ENCODE peak calls at places on chromosome 5, in ten cellular contexts. One of them, this sample, is unnamed. For H3K4me1, the result is how much of the 10 kb centered on the place peaks cover.

GRCh38 chr5:154829589-154830218 is 20.7 kb downstream of the FAXDC2 start:
- DNase-seq in K562: no peak
- DNase-seq in PC-3: peak
- DNase-seq in PC-9: peak
- DNase-seq in hepatocyte: no peak
- DNase-seq in A549: peak
- DNase-seq in H9: no peak
- DNase-seq in heart left ventricle: no peak
- DNase-seq in HepG2: no peak
- DNase-seq in trophoblast cell: no peak
- DNase-seq in this sample: no peak

GRCh38 chr5:148949871-148950863 is 112.7 kb downstream of the SH3TC2 start:
- DNase-seq in K562: no peak
- DNase-seq in PC-3: peak
- DNase-seq in PC-9: no peak
- DNase-seq in hepatocyte: peak
- DNase-seq in A549: no peak
- DNase-seq in H9: no peak
- DNase-seq in heart left ventricle: peak
- DNase-seq in HepG2: no peak
- DNase-seq in trophoblast cell: no peak
- DNase-seq in this sample: no peak

GRCh38 chr5:40486437-40487270 is 193.1 kb upstream of the PTGER4 start:
- DNase-seq in K562: no peak
- DNase-seq in PC-3: peak
- DNase-seq in PC-9: no peak
- DNase-seq in hepatocyte: peak
- DNase-seq in A549: no peak
- DNase-seq in H9: no peak
- DNase-seq in heart left ventricle: no peak
- DNase-seq in HepG2: no peak
- DNase-seq in trophoblast cell: peak
- DNase-seq in this sample: no peak

GRCh38 chr5:95836544-95836943 is 14.0 kb upstream of the GLRX start:
- DNase-seq in K562: no peak
- DNase-seq in PC-3: no peak
- DNase-seq in PC-9: no peak
- DNase-seq in hepatocyte: no peak
- DNase-seq in A549: no peak
- DNase-seq in H9: no peak
- DNase-seq in heart left ventricle: no peak
- DNase-seq in HepG2: no peak
- DNase-seq in trophoblast cell: no peak
- DNase-seq in this sample: no peak

GRCh38 chr5:180007582-180007981 is 64.0 kb downstream of the RNF130 start:
- DNase-seq in K562: peak
- DNase-seq in PC-3: no peak
- DNase-seq in PC-9: no peak
- DNase-seq in hepatocyte: no peak
- DNase-seq in A549: no peak
- DNase-seq in H9: no peak
- DNase-seq in heart left ventricle: peak
- DNase-seq in HepG2: no peak
- DNase-seq in trophoblast cell: no peak
- DNase-seq in this sample: peak

GRCh38 chr5:58188287-58188651 is 271.6 kb downstream of the PLK2 start:
- DNase-seq in K562: no peak
- DNase-seq in PC-3: peak
- DNase-seq in PC-9: peak
- DNase-seq in hepatocyte: peak
- DNase-seq in A549: peak
- DNase-seq in H9: no peak
- DNase-seq in heart left ventricle: no peak
- DNase-seq in HepG2: peak
- DNase-seq in trophoblast cell: peak
- DNase-seq in this sample: peak

GRCh38 chr5:134911285-134912215 is 6.6 kb downstream of the PCBD2 start:
- DNase-seq in K562: no peak
- DNase-seq in PC-3: no peak
- DNase-seq in PC-9: no peak
- DNase-seq in hepatocyte: no peak
- DNase-seq in A549: no peak
- DNase-seq in H9: no peak
- DNase-seq in heart left ventricle: no peak
- DNase-seq in HepG2: no peak
- DNase-seq in trophoblast cell: no peak
- DNase-seq in this sample: no peak

GRCh38 chr5:17248999-17249634 is 31.7 kb downstream of the BASP1 start:
- DNase-seq in K562: no peak
- DNase-seq in PC-3: peak
- DNase-seq in PC-9: peak
- DNase-seq in hepatocyte: peak
- DNase-seq in A549: peak
- DNase-seq in H9: no peak
- DNase-seq in heart left ventricle: no peak
- DNase-seq in HepG2: no peak
- DNase-seq in trophoblast cell: peak
- DNase-seq in this sample: no peak

GRCh38 chr5:33657804-33658435 is 217.2 kb downstream of the TARS1 start:
- DNase-seq in K562: no peak
- DNase-seq in PC-3: no peak
- DNase-seq in PC-9: no peak
- DNase-seq in hepatocyte: no peak
- DNase-seq in A549: no peak
- DNase-seq in H9: peak
- DNase-seq in heart left ventricle: no peak
- DNase-seq in HepG2: no peak
- DNase-seq in trophoblast cell: no peak
- DNase-seq in this sample: no peak

GRCh38 chr5:147911427-147911826 is 5.1 kb upstream of the C5orf46 start:
- DNase-seq in K562: no peak
- DNase-seq in PC-3: no peak
- DNase-seq in PC-9: no peak
- DNase-seq in hepatocyte: no peak
- DNase-seq in A549: no peak
- DNase-seq in H9: no peak
- DNase-seq in heart left ventricle: peak
- DNase-seq in HepG2: no peak
- DNase-seq in trophoblast cell: no peak
- DNase-seq in this sample: no peak

GRCh38 chr5:138649316-138649720 is 74.1 kb upstream of the HSPA9 start:
- DNase-seq in K562: no peak
- DNase-seq in PC-3: no peak
- DNase-seq in PC-9: no peak
- DNase-seq in hepatocyte: no peak
- DNase-seq in A549: no peak
- DNase-seq in H9: peak
- DNase-seq in heart left ventricle: no peak
- DNase-seq in HepG2: no peak
- DNase-seq in trophoblast cell: no peak
- DNase-seq in this sample: no peak

GRCh38 chr5:128536229-128536860 is 1.7 kb downstream of the FBN2 start:
- DNase-seq in K562: no peak
- DNase-seq in PC-3: no peak
- DNase-seq in PC-9: no peak
- DNase-seq in hepatocyte: peak
- DNase-seq in A549: peak
- DNase-seq in H9: peak
- DNase-seq in heart left ventricle: peak
- DNase-seq in HepG2: no peak
- DNase-seq in trophoblast cell: peak
- DNase-seq in this sample: no peak

DNA sequence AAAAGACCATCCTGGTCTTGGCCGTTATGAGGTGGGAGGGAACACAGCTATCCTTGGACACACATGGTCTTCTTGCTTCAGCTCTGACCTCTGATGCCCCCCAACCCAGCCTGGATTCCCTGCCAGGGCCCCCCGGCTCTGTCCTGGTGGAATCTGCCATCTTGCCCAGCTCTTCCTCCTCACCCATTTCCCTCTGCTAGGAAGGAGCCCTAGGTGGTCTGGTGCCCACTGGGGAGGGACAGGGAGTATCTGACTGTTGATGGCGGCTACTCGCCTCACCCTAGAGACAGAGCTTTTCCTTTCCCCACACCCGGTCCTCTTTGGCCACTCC is 30.1 kb downstream of the CXXC5 start:
- DNase-seq in K562: no peak
- DNase-seq in PC-3: no peak
- DNase-seq in PC-9: no peak
- DNase-seq in hepatocyte: no peak
- DNase-seq in A549: no peak
- DNase-seq in H9: no peak
- DNase-seq in heart left ventricle: no peak
- DNase-seq in HepG2: no peak
- DNase-seq in trophoblast cell: no peak
- DNase-seq in this sample: no peak
- H3K4me1 ChIP-seq in K562: under half
- H3K4me1 ChIP-seq in PC-3: under half
- H3K4me1 ChIP-seq in PC-9: under half
- H3K4me1 ChIP-seq in hepatocyte: under half
- H3K4me1 ChIP-seq in A549: under half
- H3K4me1 ChIP-seq in H9: under half
- H3K4me1 ChIP-seq in heart left ventricle: half or more
- H3K4me1 ChIP-seq in HepG2: under half
- H3K4me1 ChIP-seq in trophoblast cell: under half
- H3K4me1 ChIP-seq in this sample: under half

GRCh38 chr5:168307022-168307421 is 15.6 kb downstream of the WWC1 start:
- DNase-seq in K562: no peak
- DNase-seq in PC-3: no peak
- DNase-seq in PC-9: no peak
- DNase-seq in hepatocyte: no peak
- DNase-seq in A549: no peak
- DNase-seq in H9: no peak
- DNase-seq in heart left ventricle: no peak
- DNase-seq in HepG2: no peak
- DNase-seq in trophoblast cell: no peak
- DNase-seq in this sample: no peak
- H3K27ac ChIP-seq in K562: no peak
- H3K27ac ChIP-seq in PC-3: no peak
- H3K27ac ChIP-seq in PC-9: no peak
- H3K27ac ChIP-seq in hepatocyte: no peak
- H3K27ac ChIP-seq in A549: peak
- H3K27ac ChIP-seq in H9: no peak
- H3K27ac ChIP-seq in heart left ventricle: no peak
- H3K27ac ChIP-seq in HepG2: no peak
- H3K27ac ChIP-seq in trophoblast cell: no peak
- H3K27ac ChIP-seq in this sample: no peak

GRCh38 chr5:98927242-98927987 is 1.4 kb downstream of the CHD1 start:
- DNase-seq in K562: peak
- DNase-seq in PC-3: peak
- DNase-seq in PC-9: no peak
- DNase-seq in hepatocyte: peak
- DNase-seq in A549: peak
- DNase-seq in H9: no peak
- DNase-seq in heart left ventricle: peak
- DNase-seq in HepG2: no peak
- DNase-seq in trophoblast cell: peak
- DNase-seq in this sample: peak

GRCh38 chr5:98921947-98922508 is 6.8 kb downstream of the CHD1 start:
- DNase-seq in K562: no peak
- DNase-seq in PC-3: no peak
- DNase-seq in PC-9: no peak
- DNase-seq in hepatocyte: no peak
- DNase-seq in A549: no peak
- DNase-seq in H9: no peak
- DNase-seq in heart left ventricle: no peak
- DNase-seq in HepG2: no peak
- DNase-seq in trophoblast cell: no peak
- DNase-seq in this sample: no peak

GRCh38 chr5:98927988-98928801 is 612 bp downstream of the CHD1 start:
- DNase-seq in K562: peak
- DNase-seq in PC-3: peak
- DNase-seq in PC-9: peak
- DNase-seq in hepatocyte: peak
- DNase-seq in A549: peak
- DNase-seq in H9: peak
- DNase-seq in heart left ventricle: peak
- DNase-seq in HepG2: peak
- DNase-seq in trophoblast cell: peak
- DNase-seq in this sample: peak

GRCh38 chr5:98928802-98929122 is at the start of gene CHD1:
- DNase-seq in K562: peak
- DNase-seq in PC-3: peak
- DNase-seq in PC-9: peak
- DNase-seq in hepatocyte: peak
- DNase-seq in A549: peak
- DNase-seq in H9: peak
- DNase-seq in heart left ventricle: peak
- DNase-seq in HepG2: peak
- DNase-seq in trophoblast cell: no peak
- DNase-seq in this sample: peak

DNA sequence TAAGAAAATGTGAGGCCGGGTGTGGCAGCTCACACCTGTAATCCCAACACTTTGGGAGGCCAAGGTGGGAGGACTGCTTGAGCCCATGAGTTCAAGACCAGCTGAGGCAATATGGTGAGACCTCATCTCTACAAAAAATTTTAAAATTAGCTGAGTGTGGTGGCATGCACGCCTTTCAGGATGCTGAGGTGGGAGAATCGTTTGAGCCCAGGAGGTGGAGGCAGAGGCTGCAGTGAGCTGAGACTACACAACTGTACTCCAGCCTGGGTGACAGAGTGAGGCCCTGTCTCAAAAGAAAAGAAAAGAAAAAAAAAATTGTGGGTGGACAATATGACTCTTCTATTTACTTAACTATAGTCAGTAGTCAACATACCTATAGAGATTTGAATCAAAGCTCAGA is 4.8 kb downstream of the CHD1 start:
- DNase-seq in K562: no peak
- DNase-seq in PC-3: no peak
- DNase-seq in PC-9: no peak
- DNase-seq in hepatocyte: no peak
- DNase-seq in A549: no peak
- DNase-seq in H9: no peak
- DNase-seq in heart left ventricle: no peak
- DNase-seq in HepG2: no peak
- DNase-seq in trophoblast cell: no peak
- DNase-seq in this sample: no peak
- H3K4me1 ChIP-seq in K562: under half
- H3K4me1 ChIP-seq in PC-3: under half
- H3K4me1 ChIP-seq in PC-9: under half
- H3K4me1 ChIP-seq in hepatocyte: under half
- H3K4me1 ChIP-seq in A549: under half
- H3K4me1 ChIP-seq in H9: under half
- H3K4me1 ChIP-seq in heart left ventricle: under half
- H3K4me1 ChIP-seq in HepG2: half or more
- H3K4me1 ChIP-seq in trophoblast cell: under half
- H3K4me1 ChIP-seq in this sample: under half

DNA sequence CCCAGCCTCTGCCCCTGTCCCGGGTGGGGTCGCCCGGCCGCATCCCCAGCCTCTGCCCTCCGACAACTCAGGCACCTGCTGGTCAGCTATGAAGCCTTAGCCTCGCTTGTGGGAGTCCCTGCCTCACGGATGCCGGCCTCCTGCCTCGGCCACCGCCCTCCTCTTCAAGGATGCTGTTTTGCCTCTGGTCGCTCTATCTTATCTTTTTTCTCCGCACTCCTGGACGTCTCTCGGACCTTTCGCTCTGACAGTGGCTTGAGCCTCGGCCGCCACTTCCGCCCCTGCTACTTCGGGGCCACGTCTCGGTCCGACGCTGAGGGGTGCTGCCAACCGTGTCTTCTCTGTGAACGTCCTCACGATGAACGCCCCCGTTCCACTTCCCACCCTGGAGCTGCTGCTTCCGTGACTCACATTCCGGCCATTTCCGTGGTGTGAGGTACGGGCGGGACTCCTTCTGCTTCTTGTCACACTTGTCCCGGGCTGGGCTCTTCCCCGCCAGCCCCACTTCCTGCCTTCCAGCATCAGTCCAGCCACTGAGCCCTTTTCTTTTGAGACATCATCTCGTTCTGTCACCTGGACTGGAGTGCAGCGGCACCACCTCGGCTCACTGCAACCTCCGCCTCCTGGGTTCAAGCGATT is 26.3 kb downstream of the SLC9A3 start:
- DNase-seq in K562: no peak
- DNase-seq in PC-3: no peak
- DNase-seq in PC-9: no peak
- DNase-seq in hepatocyte: no peak
- DNase-seq in A549: no peak
- DNase-seq in H9: no peak
- DNase-seq in heart left ventricle: no peak
- DNase-seq in HepG2: no peak
- DNase-seq in trophoblast cell: no peak
- DNase-seq in this sample: peak
- H3K27ac ChIP-seq in K562: no peak
- H3K27ac ChIP-seq in PC-3: no peak
- H3K27ac ChIP-seq in PC-9: no peak
- H3K27ac ChIP-seq in hepatocyte: no peak
- H3K27ac ChIP-seq in A549: no peak
- H3K27ac ChIP-seq in H9: no peak
- H3K27ac ChIP-seq in heart left ventricle: no peak
- H3K27ac ChIP-seq in HepG2: no peak
- H3K27ac ChIP-seq in trophoblast cell: no peak
- H3K27ac ChIP-seq in this sample: no peak